ENCODE peak calls at places on chromosome 2, in ten cellular contexts. Y is GM23248, G is ovary, E is stomach, W is prostate gland, B is lower lobe of right lung, L is hepatocyte, T is NT2/D1, S is tibial nerve, P is heart left ventricle. Q is an unnamed sample.

GRCh38 chr2:181275643-181276070 is 181.5 kb upstream of the ITGA4 start:
- DNase-seq in Y (no peak), G (no peak), E (no peak), W (no peak), B (no peak), L (no peak), T (no peak), S (no peak), P (no peak), Q (peak; percentile 41)

GRCh38 chr2:136117391-136117841 is 533 bp downstream of the CXCR4 start:
- DNase-seq in Y (peak; percentile 46), G (peak; percentile 35), E (peak; percentile 48), W (no peak), B (peak; percentile 78), L (peak; percentile 71), T (no peak), S (no peak), P (peak; percentile 56), Q (peak; percentile 82)

GRCh38 chr2:138036522-138036921 is 72.2 kb downstream of the HNMT start:
- DNase-seq in Y (peak; percentile 8), G (no peak), E (no peak), W (no peak), B (no peak), L (no peak), T (no peak), S (no peak), P (no peak), Q (no peak)

GRCh38 chr2:171554991-171555615 is 32.8 kb downstream of the CYBRD1 start:
- DNase-seq in Y (peak; percentile 40), G (no peak), E (no peak), W (no peak), B (no peak), L (no peak), T (no peak), S (no peak), P (no peak), Q (no peak)

GRCh38 chr2:120271952-120272351 is 19.3 kb downstream of the RALB start:
- DNase-seq in Y (no peak), G (no peak), E (no peak), W (no peak), B (no peak), L (no peak), T (no peak), S (no peak), P (no peak), Q (no peak)

GRCh38 chr2:106038598-106039375 is 155.3 kb downstream of the UXS1 start:
- DNase-seq in Y (peak; percentile 4), G (no peak), E (no peak), W (no peak), B (no peak), L (no peak), T (no peak), S (peak; percentile 33), P (no peak), Q (no peak)

GRCh38 chr2:234674781-234675201 is 177.9 kb upstream of the ARL4C start:
- DNase-seq in Y (peak; percentile 74), G (peak; percentile 55), E (no peak), W (no peak), B (no peak), L (peak; percentile 40), T (no peak), S (no peak), P (no peak), Q (no peak)

GRCh38 chr2:85058619-85058941 is 74.6 kb upstream of the TCF7L1 start:
- DNase-seq in Y (no peak), G (no peak), E (no peak), W (no peak), B (no peak), L (no peak), T (no peak), S (no peak), P (no peak), Q (no peak)

GRCh38 chr2:98912221-98912851 is 23.7 kb downstream of the CRACDL start:
- DNase-seq in Y (peak; percentile 96), G (peak; percentile 71), E (peak; percentile 66), W (no peak), B (no peak), L (peak; percentile 62), T (no peak), S (no peak), P (peak; percentile 43), Q (no peak)

GRCh38 chr2:7061921-7062320 is 144.7 kb downstream of the RNF144A start:
- DNase-seq in Y (no peak), G (no peak), E (no peak), W (no peak), B (no peak), L (no peak), T (no peak), S (no peak), P (no peak), Q (no peak)

GRCh38 chr2:4122751-4123150 is 419.4 kb downstream of the DCDC2C start:
- DNase-seq in Y (no peak), G (no peak), E (no peak), W (no peak), B (no peak), L (no peak), T (no peak), S (no peak), P (no peak), Q (no peak)

GRCh38 chr2:170155723-170156253 is 22.2 kb upstream of the MYO3B start:
- DNase-seq in Y (peak; percentile 39), G (no peak), E (no peak), W (no peak), B (no peak), L (no peak), T (no peak), S (no peak), P (no peak), Q (no peak)

GRCh38 chr2:222919841-222920609 is 59.2 kb downstream of the ACSL3 start:
- DNase-seq in Y (peak; percentile 95), G (no peak), E (no peak), W (no peak), B (no peak), L (peak; percentile 39), T (no peak), S (no peak), P (no peak), Q (no peak)

GRCh38 chr2:57160976-57161375 is 885.6 kb upstream of the VRK2 start:
- DNase-seq in Y (peak; percentile 8), G (no peak), E (no peak), W (no peak), B (no peak), L (no peak), T (no peak), S (no peak), P (no peak), Q (no peak)

GRCh38 chr2:241813806-241814570 is 5.0 kb downstream of the NEU4 start:
- DNase-seq in Y (no peak), G (no peak), E (no peak), W (no peak), B (no peak), L (no peak), T (no peak), S (no peak), P (no peak), Q (no peak)

GRCh38 chr2:101887328-101887727 is 104.4 kb upstream of the IL1R2 start:
- DNase-seq in Y (peak; percentile 37), G (no peak), E (no peak), W (no peak), B (no peak), L (no peak), T (no peak), S (no peak), P (no peak), Q (no peak)

GRCh38 chr2:101892377-101892776 is 99.4 kb upstream of the IL1R2 start:
- DNase-seq in Y (no peak), G (no peak), E (no peak), W (no peak), B (no peak), L (no peak), T (no peak), S (no peak), P (no peak), Q (no peak)

GRCh38 chr2:101893676-101894381 is 97.9 kb upstream of the IL1R2 start:
- DNase-seq in Y (peak; percentile 35), G (no peak), E (no peak), W (no peak), B (no peak), L (no peak), T (peak; percentile 91), S (no peak), P (no peak), Q (peak; percentile 91)

GRCh38 chr2:101884423-101884822 is 107.3 kb upstream of the IL1R2 start:
- DNase-seq in Y (no peak), G (no peak), E (no peak), W (no peak), B (no peak), L (no peak), T (no peak), S (no peak), P (no peak), Q (no peak)

GRCh38 chr2:101889460-101890098 is 102.2 kb upstream of the IL1R2 start:
- DNase-seq in Y (no peak), G (no peak), E (no peak), W (no peak), B (no peak), L (no peak), T (no peak), S (no peak), P (no peak), Q (no peak)
- H3K36me3 ChIP-seq in Y (peaks cover 83% of the 10 kb centered on the region), G (no peaks in the 10 kb centered on the region), E (peaks cover 27% of the 10 kb centered on the region), W (no peaks in the 10 kb centered on the region), B (peaks cover 93% of the 10 kb centered on the region), L (peaks cover 4% of the 10 kb centered on the region), T (peaks cover 75% of the 10 kb centered on the region), S (peaks cover 8% of the 10 kb centered on the region), P (peaks cover 97% of the 10 kb centered on the region), Q (no peaks in the 10 kb centered on the region)

DNA sequence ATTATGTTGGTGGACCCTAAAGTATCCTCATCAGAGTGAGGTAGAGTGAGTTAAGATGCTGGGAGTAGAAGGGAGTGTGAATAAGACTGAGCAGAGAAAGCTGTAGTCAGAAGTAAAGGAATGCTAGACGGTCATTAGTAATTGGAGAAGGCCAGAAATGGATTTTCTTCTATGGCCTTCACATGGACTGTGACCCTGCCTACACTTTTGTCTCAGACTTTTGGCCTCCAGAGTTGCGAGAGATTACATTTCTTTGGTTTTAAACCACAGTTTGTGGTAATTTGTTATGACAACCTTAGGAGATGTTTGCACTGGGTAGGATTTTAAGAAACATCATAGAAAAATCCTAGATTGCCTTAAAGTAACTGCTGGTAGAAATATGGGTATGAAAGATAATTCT is 1267.7 kb upstream of the TMEFF2 start:
- DNase-seq in Y (no peak), G (no peak), E (no peak), W (no peak), B (no peak), L (no peak), T (no peak), S (no peak), P (no peak), Q (no peak)
- H3K36me3 ChIP-seq in Y (no peaks in the 10 kb centered on the region), G (no peaks in the 10 kb centered on the region), E (no peaks in the 10 kb centered on the region), W (no peaks in the 10 kb centered on the region), B (no peaks in the 10 kb centered on the region), L (no peaks in the 10 kb centered on the region), T (no peaks in the 10 kb centered on the region), S (no peaks in the 10 kb centered on the region), P (no peaks in the 10 kb centered on the region), Q (no peaks in the 10 kb centered on the region)

GRCh38 chr2:175135177-175135576 is 32.8 kb downstream of the ATF2 start:
- DNase-seq in Y (no peak), G (no peak), E (no peak), W (no peak), B (no peak), L (no peak), T (no peak), S (no peak), P (no peak), Q (no peak)
- H3K36me3 ChIP-seq in Y (peaks cover 13% of the 10 kb centered on the region), G (no peaks in the 10 kb centered on the region), E (no peaks in the 10 kb centered on the region), W (no peaks in the 10 kb centered on the region), B (peaks cover 28% of the 10 kb centered on the region), L (peaks cover 6% of the 10 kb centered on the region), T (peaks cover 47% of the 10 kb centered on the region), S (no peaks in the 10 kb centered on the region), P (peaks cover 51% of the 10 kb centered on the region), Q (peaks cover 40% of the 10 kb centered on the region)

GRCh38 chr2:37205689-37206341 is 9.5 kb downstream of the CEBPZOS start:
- DNase-seq in Y (no peak), G (no peak), E (no peak), W (no peak), B (no peak), L (no peak), T (peak; percentile 74), S (no peak), P (no peak), Q (peak; percentile 34)
- H3K36me3 ChIP-seq in Y (peaks cover 87% of the 10 kb centered on the region), G (no peaks in the 10 kb centered on the region), E (peaks cover 64% of the 10 kb centered on the region), W (peaks cover 11% of the 10 kb centered on the region), B (peaks cover 77% of the 10 kb centered on the region), L (peaks cover 13% of the 10 kb centered on the region), T (peaks cover 64% of the 10 kb centered on the region), S (peaks cover 28% of the 10 kb centered on the region), P (peaks cover 93% of the 10 kb centered on the region), Q (peaks cover 63% of the 10 kb centered on the region)